ENCODE peak calls at places on chromosomes 12 and 14, in five cellular contexts. J is ovary; H is CD4-positive, CD25-positive, alpha-beta regulatory T cell; P is OCI-LY7; O is H1. X is an unnamed sample.

GRCh38 chr14:24334431-24335271 is at the start of gene ADCY4:
- DNase-seq in J (no peak), H (peak; percentile 26), P (no peak), O (no peak), X (no peak)

GRCh38 chr12:386651-387050 is 2.5 kb downstream of the KDM5A start:
- DNase-seq in J (no peak), H (no peak), P (no peak), O (no peak), X (no peak)

GRCh38 chr14:93073833-93074769 is 41.6 kb downstream of the ITPK1 start:
- DNase-seq in J (no peak), H (no peak), P (peak; percentile 21), O (no peak), X (no peak)

GRCh38 chr14:91149462-91149861 is 35.6 kb downstream of the DGLUCY start:
- DNase-seq in J (peak; percentile 75), H (no peak), P (no peak), O (no peak), X (no peak)

GRCh38 chr14:103518416-103519042 is 4.1 kb downstream of the CKB start:
- DNase-seq in J (peak; percentile 68), H (peak; percentile 44), P (peak; percentile 66), O (no peak), X (peak; percentile 59)

GRCh38 chr14:71103662-71104484 is 196.6 kb downstream of the PCNX1 start:
- DNase-seq in J (no peak), H (peak; percentile 49), P (peak; percentile 80), O (no peak), X (no peak)

GRCh38 chr12:103680591-103681065 is 93.6 kb downstream of the STAB2 start:
- DNase-seq in J (no peak), H (no peak), P (no peak), O (no peak), X (no peak)

GRCh38 chr12:11651785-11652184 is 2.3 kb downstream of the ETV6 start:
- DNase-seq in J (no peak), H (no peak), P (peak; percentile 39), O (no peak), X (no peak)

GRCh38 chr12:128008341-128008740 is 258.6 kb upstream of the TMEM132C start:
- DNase-seq in J (no peak), H (no peak), P (no peak), O (no peak), X (no peak)

GRCh38 chr12:50505945-50506344 is 1.2 kb downstream of the DIP2B start:
- DNase-seq in J (no peak), H (no peak), P (peak; percentile 60), O (no peak), X (no peak)

GRCh38 chr14:20631821-20632389 is 9.6 kb downstream of the OR6S1 start:
- DNase-seq in J (peak; percentile 75), H (no peak), P (no peak), O (no peak), X (no peak)

GRCh38 chr12:115387392-115387791 is 703.4 kb upstream of the TBX3 start:
- DNase-seq in J (no peak), H (no peak), P (no peak), O (no peak), X (no peak)

GRCh38 chr14:104355101-104355691 is 216.8 kb downstream of the KIF26A start:
- DNase-seq in J (no peak), H (no peak), P (no peak), O (no peak), X (peak; percentile 4)

GRCh38 chr12:6821674-6822433 is at the start of gene GPR162:
- DNase-seq in J (peak; percentile 54), H (no peak), P (no peak), O (no peak), X (no peak)

GRCh38 chr14:103074699-103075341 is 9.2 kb upstream of the LBHD2 start:
- DNase-seq in J (peak; percentile 38), H (no peak), P (no peak), O (no peak), X (no peak)

GRCh38 chr14:86521032-86521730 is 991.2 kb downstream of the FLRT2 start:
- DNase-seq in J (no peak), H (no peak), P (no peak), O (no peak), X (no peak)

GRCh38 chr12:570237-570925 is 92.9 kb downstream of the NINJ2 start:
- DNase-seq in J (peak; percentile 80), H (no peak), P (no peak), O (no peak), X (no peak)

GRCh38 chr14:38210168-38210567 is 2.5 kb downstream of the SSTR1 start:
- DNase-seq in J (no peak), H (no peak), P (no peak), O (no peak), X (no peak)

GRCh38 chr12:95323204-95323603 is 105.6 kb downstream of the VEZT start:
- DNase-seq in J (no peak), H (no peak), P (no peak), O (no peak), X (no peak)

GRCh38 chr12:10620078-10620779 is 6.8 kb upstream of the MAGOHB start:
- DNase-seq in J (no peak), H (no peak), P (no peak), O (no peak), X (no peak)

GRCh38 chr12:45587877-45588530 is 141.5 kb upstream of the ARID2 start:
- DNase-seq in J (no peak), H (no peak), P (no peak), O (no peak), X (no peak)

GRCh38 chr12:45268672-45269406 is 52.9 kb downstream of the ANO6 start:
- DNase-seq in J (peak; percentile 74), H (no peak), P (peak; percentile 17), O (no peak), X (no peak)

GRCh38 chr12:67667276-67668073 is 18.9 kb downstream of the DYRK2 start:
- DNase-seq in J (peak; percentile 64), H (no peak), P (no peak), O (no peak), X (no peak)

GRCh38 chr12:68119250-68119649 is 40.3 kb downstream of the IFNG start:
- DNase-seq in J (no peak), H (peak; percentile 8), P (no peak), O (no peak), X (no peak)

GRCh38 chr12:62933220-62933870 is 1.6 kb downstream of the PPM1H start:
- DNase-seq in J (peak; percentile 46), H (no peak), P (no peak), O (no peak), X (no peak)

GRCh38 chr12:1706284-1707016 is 15.6 kb downstream of the ADIPOR2 start:
- DNase-seq in J (no peak), H (no peak), P (no peak), O (no peak), X (no peak)

GRCh38 chr14:69845787-69846186 is 33.4 kb upstream of the SMOC1 start:
- DNase-seq in J (no peak), H (no peak), P (no peak), O (no peak), X (no peak)

GRCh38 chr12:46005151-46005797 is 14.9 kb upstream of the SCAF11 start:
- DNase-seq in J (no peak), H (peak; percentile 31), P (peak; percentile 32), O (no peak), X (no peak)

GRCh38 chr12:71536939-71537622 is 97.5 kb downstream of the LGR5 start:
- DNase-seq in J (no peak), H (no peak), P (no peak), O (no peak), X (no peak)

GRCh38 chr12:28583771-28584261 is 393.6 kb downstream of the CCDC91 start:
- DNase-seq in J (no peak), H (no peak), P (no peak), O (no peak), X (no peak)

GRCh38 chr12:59077153-59077930 is 157.0 kb upstream of the LRIG3 start:
- DNase-seq in J (no peak), H (no peak), P (no peak), O (no peak), X (no peak)

GRCh38 chr12:109293106-109293505 is 16.0 kb downstream of the FOXN4 start:
- DNase-seq in J (no peak), H (no peak), P (no peak), O (no peak), X (no peak)

GRCh38 chr12:14991069-14991468 is 18.2 kb downstream of the PDE6H start:
- DNase-seq in J (no peak), H (no peak), P (no peak), O (no peak), X (no peak)

GRCh38 chr12:112892821-112893220 is 13.9 kb upstream of the OAS1 start:
- DNase-seq in J (no peak), H (no peak), P (no peak), O (no peak), X (no peak)

GRCh38 chr14:48193893-48194292 is 518.5 kb upstream of the MDGA2 start:
- DNase-seq in J (no peak), H (no peak), P (no peak), O (no peak), X (no peak)

GRCh38 chr14:52267501-52268190 is at the start of gene PTGDR:
- DNase-seq in J (no peak), H (no peak), P (no peak), O (no peak), X (no peak)
- H3K9me3 ChIP-seq in J (no peaks in the 10 kb centered on the region), H (no peaks in the 10 kb centered on the region), P (no peaks in the 10 kb centered on the region), O (no peaks in the 10 kb centered on the region), X (no peaks in the 10 kb centered on the region)

GRCh38 chr12:56864318-56864717 is 69.9 kb downstream of the SDR9C7 start:
- DNase-seq in J (no peak), H (no peak), P (peak; percentile 26), O (no peak), X (no peak)
- H3K9me3 ChIP-seq in J (peaks cover 10% of the 10 kb centered on the region), H (peaks cover 53% of the 10 kb centered on the region), P (peaks cover 65% of the 10 kb centered on the region), O (peaks cover 61% of the 10 kb centered on the region), X (no peaks in the 10 kb centered on the region)

DNA sequence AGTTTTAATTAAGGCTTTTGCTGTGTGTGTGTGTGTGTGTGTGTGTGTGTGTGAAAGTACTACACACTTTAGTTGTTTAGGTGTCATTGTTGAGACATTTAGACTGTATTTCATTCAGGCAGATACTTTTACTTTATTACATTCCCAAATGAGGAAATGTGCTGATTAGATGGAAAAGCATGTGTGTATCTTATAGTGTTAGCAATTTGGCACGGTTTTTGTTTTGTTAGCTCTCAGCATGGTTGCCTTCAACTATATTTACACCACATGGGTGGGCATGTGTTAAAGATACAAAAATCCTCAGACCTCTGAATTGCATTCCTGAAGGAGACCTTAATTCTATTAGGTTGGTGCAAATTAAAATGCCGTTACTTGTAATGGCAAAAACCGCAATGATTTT is 879.5 kb downstream of the DIO2 start:
- DNase-seq in J (no peak), H (no peak), P (no peak), O (no peak), X (no peak)
- H3K9me3 ChIP-seq in J (no peaks in the 10 kb centered on the region), H (no peaks in the 10 kb centered on the region), P (no peaks in the 10 kb centered on the region), O (no peaks in the 10 kb centered on the region), X (no peaks in the 10 kb centered on the region)

GRCh38 chr12:132199101-132199500 is 54.8 kb downstream of the NOC4L start:
- DNase-seq in J (no peak), H (no peak), P (no peak), O (no peak), X (no peak)

GRCh38 chr12:132194556-132194955 is 50.3 kb downstream of the NOC4L start:
- DNase-seq in J (no peak), H (no peak), P (no peak), O (no peak), X (no peak)

GRCh38 chr12:132197581-132198281 is 53.5 kb downstream of the NOC4L start:
- DNase-seq in J (no peak), H (no peak), P (no peak), O (no peak), X (no peak)

GRCh38 chr12:132196038-132196872 is 52.0 kb downstream of the NOC4L start:
- DNase-seq in J (no peak), H (no peak), P (no peak), O (no peak), X (no peak)

GRCh38 chr12:132196873-132197390 is 52.7 kb downstream of the NOC4L start:
- DNase-seq in J (no peak), H (no peak), P (no peak), O (no peak), X (no peak)
- H3K9me3 ChIP-seq in J (peaks cover 4% of the 10 kb centered on the region), H (peaks cover 14% of the 10 kb centered on the region), P (no peaks in the 10 kb centered on the region), O (peaks cover 15% of the 10 kb centered on the region), X (no peaks in the 10 kb centered on the region)